ENCODE peak calls at places on chromosomes 2 and 18, in five cellular contexts. One of them, this sample, is unnamed.

GRCh38 chr18:9431296-9431695 is 44.0 kb upstream of the RALBP1 start:
- DNase-seq in HFF-Myc: no peak
- DNase-seq in colonic mucosa: no peak
- DNase-seq in neuronal stem cell: no peak
- DNase-seq in effector memory CD4-positive, alpha-beta T cell: no peak
- DNase-seq in this sample: no peak

GRCh38 chr18:27921392-27921791 is 255.5 kb downstream of the CDH2 start:
- DNase-seq in HFF-Myc: no peak
- DNase-seq in colonic mucosa: no peak
- DNase-seq in neuronal stem cell: no peak
- DNase-seq in effector memory CD4-positive, alpha-beta T cell: no peak
- DNase-seq in this sample: no peak

GRCh38 chr18:79687806-79688205 is 8.2 kb downstream of the CTDP1 start:
- DNase-seq in HFF-Myc: no peak
- DNase-seq in colonic mucosa: no peak
- DNase-seq in neuronal stem cell: no peak
- DNase-seq in effector memory CD4-positive, alpha-beta T cell: no peak
- DNase-seq in this sample: no peak

GRCh38 chr18:46320928-46321855 is 217.0 kb downstream of the HAUS1 start:
- DNase-seq in HFF-Myc: no peak
- DNase-seq in colonic mucosa: no peak
- DNase-seq in neuronal stem cell: no peak
- DNase-seq in effector memory CD4-positive, alpha-beta T cell: no peak
- DNase-seq in this sample: peak

GRCh38 chr2:86223098-86223681 is 23.9 kb downstream of the MRPL35 start:
- DNase-seq in HFF-Myc: no peak
- DNase-seq in colonic mucosa: peak
- DNase-seq in neuronal stem cell: no peak
- DNase-seq in effector memory CD4-positive, alpha-beta T cell: no peak
- DNase-seq in this sample: no peak

GRCh38 chr2:150487537-150488429 is at the start of gene RND3:
- DNase-seq in HFF-Myc: peak
- DNase-seq in colonic mucosa: peak
- DNase-seq in neuronal stem cell: peak
- DNase-seq in effector memory CD4-positive, alpha-beta T cell: no peak
- DNase-seq in this sample: peak

GRCh38 chr2:126963390-126963789 is 64.7 kb downstream of the TEX51 start:
- DNase-seq in HFF-Myc: no peak
- DNase-seq in colonic mucosa: no peak
- DNase-seq in neuronal stem cell: no peak
- DNase-seq in effector memory CD4-positive, alpha-beta T cell: no peak
- DNase-seq in this sample: no peak

GRCh38 chr2:190136259-190136658 is 73.7 kb upstream of the MSTN start:
- DNase-seq in HFF-Myc: no peak
- DNase-seq in colonic mucosa: peak
- DNase-seq in neuronal stem cell: no peak
- DNase-seq in effector memory CD4-positive, alpha-beta T cell: no peak
- DNase-seq in this sample: no peak

GRCh38 chr2:56209701-56210100 is 25.9 kb downstream of the CCDC85A start:
- DNase-seq in HFF-Myc: no peak
- DNase-seq in colonic mucosa: no peak
- DNase-seq in neuronal stem cell: no peak
- DNase-seq in effector memory CD4-positive, alpha-beta T cell: no peak
- DNase-seq in this sample: no peak

GRCh38 chr2:105803337-105803736 is 58.6 kb downstream of the NCK2 start:
- DNase-seq in HFF-Myc: no peak
- DNase-seq in colonic mucosa: no peak
- DNase-seq in neuronal stem cell: no peak
- DNase-seq in effector memory CD4-positive, alpha-beta T cell: no peak
- DNase-seq in this sample: no peak

GRCh38 chr2:205988274-205988673 is 97.7 kb downstream of the INO80D start:
- DNase-seq in HFF-Myc: no peak
- DNase-seq in colonic mucosa: no peak
- DNase-seq in neuronal stem cell: no peak
- DNase-seq in effector memory CD4-positive, alpha-beta T cell: no peak
- DNase-seq in this sample: no peak

GRCh38 chr2:69605332-69605731 is 38.2 kb downstream of the AAK1 start:
- DNase-seq in HFF-Myc: no peak
- DNase-seq in colonic mucosa: no peak
- DNase-seq in neuronal stem cell: no peak
- DNase-seq in effector memory CD4-positive, alpha-beta T cell: no peak
- DNase-seq in this sample: no peak

GRCh38 chr18:10015288-10015701 is 101.5 kb downstream of the VAPA start:
- DNase-seq in HFF-Myc: no peak
- DNase-seq in colonic mucosa: no peak
- DNase-seq in neuronal stem cell: no peak
- DNase-seq in effector memory CD4-positive, alpha-beta T cell: no peak
- DNase-seq in this sample: no peak

GRCh38 chr2:184186436-184186835 is 411.9 kb upstream of the ZNF804A start:
- DNase-seq in HFF-Myc: no peak
- DNase-seq in colonic mucosa: no peak
- DNase-seq in neuronal stem cell: no peak
- DNase-seq in effector memory CD4-positive, alpha-beta T cell: no peak
- DNase-seq in this sample: no peak

GRCh38 chr2:158460632-158461297 is 4.0 kb downstream of the PKP4 start:
- DNase-seq in HFF-Myc: no peak
- DNase-seq in colonic mucosa: no peak
- DNase-seq in neuronal stem cell: no peak
- DNase-seq in effector memory CD4-positive, alpha-beta T cell: no peak
- DNase-seq in this sample: no peak

GRCh38 chr2:180539541-180539940 is 440.9 kb upstream of the UBE2E3 start:
- DNase-seq in HFF-Myc: no peak
- DNase-seq in colonic mucosa: no peak
- DNase-seq in neuronal stem cell: no peak
- DNase-seq in effector memory CD4-positive, alpha-beta T cell: no peak
- DNase-seq in this sample: no peak

GRCh38 chr2:146666336-146666735 is 1178.5 kb upstream of the ACVR2A start:
- DNase-seq in HFF-Myc: no peak
- DNase-seq in colonic mucosa: no peak
- DNase-seq in neuronal stem cell: no peak
- DNase-seq in effector memory CD4-positive, alpha-beta T cell: no peak
- DNase-seq in this sample: no peak

GRCh38 chr18:2222270-2223185 is 348.8 kb downstream of the METTL4 start:
- DNase-seq in HFF-Myc: no peak
- DNase-seq in colonic mucosa: peak
- DNase-seq in neuronal stem cell: no peak
- DNase-seq in effector memory CD4-positive, alpha-beta T cell: no peak
- DNase-seq in this sample: peak

GRCh38 chr18:75290737-75291358 is 80.3 kb downstream of the TSHZ1 start:
- DNase-seq in HFF-Myc: no peak
- DNase-seq in colonic mucosa: no peak
- DNase-seq in neuronal stem cell: no peak
- DNase-seq in effector memory CD4-positive, alpha-beta T cell: no peak
- DNase-seq in this sample: no peak

GRCh38 chr2:204860249-204860648 is 315.0 kb downstream of the PARD3B start:
- DNase-seq in HFF-Myc: no peak
- DNase-seq in colonic mucosa: no peak
- DNase-seq in neuronal stem cell: no peak
- DNase-seq in effector memory CD4-positive, alpha-beta T cell: no peak
- DNase-seq in this sample: no peak

GRCh38 chr2:84302513-84303412 is 156.3 kb downstream of the SUCLG1 start:
- DNase-seq in HFF-Myc: peak
- DNase-seq in colonic mucosa: peak
- DNase-seq in neuronal stem cell: peak
- DNase-seq in effector memory CD4-positive, alpha-beta T cell: no peak
- DNase-seq in this sample: peak

GRCh38 chr2:106805716-106806115 is 80.3 kb downstream of the ST6GAL2 start:
- DNase-seq in HFF-Myc: no peak
- DNase-seq in colonic mucosa: no peak
- DNase-seq in neuronal stem cell: no peak
- DNase-seq in effector memory CD4-positive, alpha-beta T cell: no peak
- DNase-seq in this sample: no peak

GRCh38 chr18:32683044-32683443 is 89.8 kb downstream of the KLHL14 start:
- DNase-seq in HFF-Myc: no peak
- DNase-seq in colonic mucosa: no peak
- DNase-seq in neuronal stem cell: no peak
- DNase-seq in effector memory CD4-positive, alpha-beta T cell: no peak
- DNase-seq in this sample: no peak

GRCh38 chr2:40168032-40168431 is 283.9 kb downstream of the SLC8A1 start:
- DNase-seq in HFF-Myc: no peak
- DNase-seq in colonic mucosa: peak
- DNase-seq in neuronal stem cell: no peak
- DNase-seq in effector memory CD4-positive, alpha-beta T cell: no peak
- DNase-seq in this sample: no peak

GRCh38 chr2:118202707-118203303 is 114.5 kb downstream of the INSIG2 start:
- DNase-seq in HFF-Myc: no peak
- DNase-seq in colonic mucosa: no peak
- DNase-seq in neuronal stem cell: no peak
- DNase-seq in effector memory CD4-positive, alpha-beta T cell: no peak
- DNase-seq in this sample: no peak

GRCh38 chr18:63480476-63480875 is 3.7 kb downstream of the SERPINB5 start:
- DNase-seq in HFF-Myc: no peak
- DNase-seq in colonic mucosa: no peak
- DNase-seq in neuronal stem cell: no peak
- DNase-seq in effector memory CD4-positive, alpha-beta T cell: no peak
- DNase-seq in this sample: no peak

GRCh38 chr2:134144651-134145050 is 109.2 kb upstream of the MGAT5 start:
- DNase-seq in HFF-Myc: no peak
- DNase-seq in colonic mucosa: no peak
- DNase-seq in neuronal stem cell: no peak
- DNase-seq in effector memory CD4-positive, alpha-beta T cell: no peak
- DNase-seq in this sample: no peak

GRCh38 chr2:31414601-31415241 is at the start of gene XDH:
- DNase-seq in HFF-Myc: no peak
- DNase-seq in colonic mucosa: peak
- DNase-seq in neuronal stem cell: no peak
- DNase-seq in effector memory CD4-positive, alpha-beta T cell: no peak
- DNase-seq in this sample: peak

GRCh38 chr2:217086038-217086522 is 226.2 kb upstream of the TNP1 start:
- DNase-seq in HFF-Myc: no peak
- DNase-seq in colonic mucosa: no peak
- DNase-seq in neuronal stem cell: no peak
- DNase-seq in effector memory CD4-positive, alpha-beta T cell: no peak
- DNase-seq in this sample: no peak

GRCh38 chr2:240789501-240790369 is 30.3 kb downstream of the KIF1A start:
- DNase-seq in HFF-Myc: no peak
- DNase-seq in colonic mucosa: no peak
- DNase-seq in neuronal stem cell: no peak
- DNase-seq in effector memory CD4-positive, alpha-beta T cell: no peak
- DNase-seq in this sample: no peak

DNA sequence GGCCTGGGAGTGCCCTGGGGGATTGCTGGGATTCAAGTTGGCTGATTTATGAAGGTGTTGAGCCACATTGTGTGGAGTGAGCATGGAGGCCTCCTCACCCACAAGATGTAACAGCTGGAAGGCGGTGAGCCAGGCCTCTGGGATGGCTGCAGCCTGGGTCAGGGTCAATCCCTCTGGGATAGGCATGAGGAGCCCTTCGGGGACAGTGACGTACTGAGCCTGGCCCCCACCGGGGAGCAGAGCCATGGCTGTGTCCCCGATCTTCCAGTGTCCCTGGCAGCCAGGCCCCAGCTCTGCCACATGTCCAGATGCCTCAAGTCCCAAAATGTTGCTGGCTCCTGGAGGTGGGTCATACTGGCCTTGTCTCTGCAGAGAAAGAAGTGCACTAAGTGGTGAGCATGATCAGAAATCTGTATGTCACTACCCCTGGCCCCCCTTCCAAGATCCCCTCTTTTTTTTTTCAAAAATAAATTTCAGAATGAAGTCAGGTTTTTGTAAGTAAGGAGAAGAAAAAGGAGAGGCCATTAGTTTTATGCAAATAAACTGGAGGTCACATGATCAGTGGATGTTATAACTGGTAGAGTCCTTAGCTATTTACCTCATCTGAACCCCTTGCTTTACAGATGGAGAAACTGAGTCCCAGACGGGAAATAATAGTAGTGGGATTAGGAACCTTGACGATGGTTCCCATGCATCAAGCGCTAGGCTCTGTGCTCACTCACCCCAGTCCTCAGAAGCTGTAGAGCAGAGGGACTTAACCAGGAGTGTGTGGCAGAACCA is 1.7 kb downstream of the TP53I3 start:
- DNase-seq in HFF-Myc: no peak
- DNase-seq in colonic mucosa: no peak
- DNase-seq in neuronal stem cell: no peak
- DNase-seq in effector memory CD4-positive, alpha-beta T cell: no peak
- DNase-seq in this sample: no peak
- H3K4me3 ChIP-seq in HFF-Myc: peak
- H3K4me3 ChIP-seq in colonic mucosa: peak
- H3K4me3 ChIP-seq in neuronal stem cell: peak
- H3K4me3 ChIP-seq in effector memory CD4-positive, alpha-beta T cell: no peak
- H3K4me3 ChIP-seq in this sample: peak

DNA sequence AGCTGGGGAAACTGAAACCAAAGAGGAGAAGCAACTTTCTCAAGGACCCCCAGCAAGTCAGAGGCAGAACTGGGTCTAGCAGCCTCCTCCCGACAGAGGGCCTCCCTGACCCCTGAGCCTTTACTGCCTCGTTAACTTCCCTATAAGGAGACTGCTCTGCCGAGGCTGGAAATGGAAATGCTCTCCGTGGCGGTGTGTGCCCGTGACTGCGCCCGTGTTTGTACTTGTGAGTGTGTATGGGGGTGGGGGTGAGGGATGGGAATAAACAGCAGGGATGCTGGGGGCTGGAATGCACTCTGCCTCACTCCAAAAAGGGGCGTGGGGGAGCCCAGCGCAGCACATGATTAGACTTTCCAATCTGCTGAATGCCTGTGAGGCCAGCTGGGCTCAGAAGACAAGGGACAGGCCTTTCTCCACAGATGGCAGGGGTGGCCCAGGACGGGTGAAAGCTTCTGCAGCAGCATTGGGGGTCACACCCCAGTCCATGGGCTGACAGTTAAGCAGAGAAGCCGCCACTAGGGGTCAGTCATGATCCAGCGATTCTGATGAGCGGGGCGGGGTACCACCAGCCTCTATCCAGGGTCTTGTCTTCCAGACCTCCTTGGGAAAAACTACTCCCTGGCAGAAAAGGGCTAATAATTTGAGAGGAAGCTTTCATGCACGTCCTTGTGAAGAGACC is 26.8 kb downstream of the MPHOSPH10 start:
- DNase-seq in HFF-Myc: no peak
- DNase-seq in colonic mucosa: peak
- DNase-seq in neuronal stem cell: peak
- DNase-seq in effector memory CD4-positive, alpha-beta T cell: no peak
- DNase-seq in this sample: no peak
- H3K4me3 ChIP-seq in HFF-Myc: no peak
- H3K4me3 ChIP-seq in colonic mucosa: no peak
- H3K4me3 ChIP-seq in neuronal stem cell: no peak
- H3K4me3 ChIP-seq in effector memory CD4-positive, alpha-beta T cell: no peak
- H3K4me3 ChIP-seq in this sample: no peak

GRCh38 chr2:201132518-201132917 is 16.6 kb downstream of the CFLAR start:
- DNase-seq in HFF-Myc: no peak
- DNase-seq in colonic mucosa: no peak
- DNase-seq in neuronal stem cell: no peak
- DNase-seq in effector memory CD4-positive, alpha-beta T cell: no peak
- DNase-seq in this sample: no peak
- H3K4me3 ChIP-seq in HFF-Myc: no peak
- H3K4me3 ChIP-seq in colonic mucosa: no peak
- H3K4me3 ChIP-seq in neuronal stem cell: no peak
- H3K4me3 ChIP-seq in effector memory CD4-positive, alpha-beta T cell: no peak
- H3K4me3 ChIP-seq in this sample: no peak

DNA sequence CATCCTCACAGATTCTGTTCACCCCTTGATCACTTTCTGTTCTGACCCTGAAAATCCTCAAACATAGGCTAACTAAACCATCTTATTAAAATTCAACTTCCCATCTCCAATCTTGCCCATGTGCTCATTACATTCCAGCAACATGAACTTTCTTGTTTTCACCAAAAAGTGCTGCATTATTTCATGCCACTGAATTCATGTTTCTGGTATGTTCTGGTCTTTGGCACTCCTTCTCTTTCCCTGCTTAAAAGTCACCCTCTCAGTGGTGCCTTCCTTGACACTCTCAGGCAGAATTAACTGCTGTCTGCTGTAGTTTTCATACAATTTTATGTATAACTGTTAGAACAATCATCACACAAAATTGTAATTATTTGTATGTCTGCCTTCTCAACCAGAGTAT is 247.7 kb upstream of the RBMS1 start:
- DNase-seq in HFF-Myc: no peak
- DNase-seq in colonic mucosa: no peak
- DNase-seq in neuronal stem cell: no peak
- DNase-seq in effector memory CD4-positive, alpha-beta T cell: no peak
- DNase-seq in this sample: no peak
- H3K4me3 ChIP-seq in HFF-Myc: no peak
- H3K4me3 ChIP-seq in colonic mucosa: no peak
- H3K4me3 ChIP-seq in neuronal stem cell: no peak
- H3K4me3 ChIP-seq in effector memory CD4-positive, alpha-beta T cell: no peak
- H3K4me3 ChIP-seq in this sample: no peak